ENCODE peak calls at places on chromosomes 7 and 10, in five cellular contexts. One of them, this sample, is unnamed.

GRCh38 chr10:110002801-110003523 is 4.8 kb upstream of the ADD3 start:
- DNase-seq in hypothalamus: no peak
- DNase-seq in Caco-2: peak
- DNase-seq in dorsolateral prefrontal cortex: no peak
- DNase-seq in MM.1S: no peak
- DNase-seq in this sample: no peak

GRCh38 chr7:112520787-112521186 is 40.0 kb downstream of the LSMEM1 start:
- DNase-seq in dorsolateral prefrontal cortex: no peak
- DNase-seq in Caco-2: no peak
- DNase-seq in MM.1S: no peak
- DNase-seq in hypothalamus: no peak
- DNase-seq in this sample: no peak

GRCh38 chr10:33134011-33134751 is 176.2 kb upstream of the ITGB1 start:
- DNase-seq in hypothalamus: no peak
- DNase-seq in Caco-2: no peak
- DNase-seq in dorsolateral prefrontal cortex: no peak
- DNase-seq in MM.1S: no peak
- DNase-seq in this sample: no peak

GRCh38 chr7:81515009-81515408 is 254.8 kb downstream of the HGF start:
- DNase-seq in dorsolateral prefrontal cortex: no peak
- DNase-seq in Caco-2: no peak
- DNase-seq in hypothalamus: no peak
- DNase-seq in MM.1S: no peak
- DNase-seq in this sample: no peak

GRCh38 chr10:3197354-3198003 is 24.9 kb upstream of the PITRM1 start:
- DNase-seq in MM.1S: peak
- DNase-seq in Caco-2: peak
- DNase-seq in dorsolateral prefrontal cortex: peak
- DNase-seq in hypothalamus: peak
- DNase-seq in this sample: no peak

GRCh38 chr10:100528123-100528884 is 1.4 kb downstream of the NDUFB8 start:
- DNase-seq in Caco-2: no peak
- DNase-seq in dorsolateral prefrontal cortex: no peak
- DNase-seq in hypothalamus: no peak
- DNase-seq in MM.1S: no peak
- DNase-seq in this sample: no peak

GRCh38 chr10:104333728-104334373 is 4.4 kb downstream of the ITPRIP start:
- DNase-seq in Caco-2: no peak
- DNase-seq in MM.1S: no peak
- DNase-seq in dorsolateral prefrontal cortex: no peak
- DNase-seq in hypothalamus: no peak
- DNase-seq in this sample: no peak

GRCh38 chr10:86876748-86877147 is 80.7 kb downstream of the MMRN2 start:
- DNase-seq in dorsolateral prefrontal cortex: no peak
- DNase-seq in Caco-2: no peak
- DNase-seq in MM.1S: no peak
- DNase-seq in hypothalamus: no peak
- DNase-seq in this sample: no peak

GRCh38 chr7:111308691-111309090 is 217.8 kb downstream of the LRRN3 start:
- DNase-seq in MM.1S: no peak
- DNase-seq in dorsolateral prefrontal cortex: no peak
- DNase-seq in hypothalamus: no peak
- DNase-seq in Caco-2: no peak
- DNase-seq in this sample: no peak

GRCh38 chr10:52485486-52485885 is 171.4 kb downstream of the DKK1 start:
- DNase-seq in dorsolateral prefrontal cortex: no peak
- DNase-seq in Caco-2: no peak
- DNase-seq in hypothalamus: no peak
- DNase-seq in MM.1S: no peak
- DNase-seq in this sample: no peak

GRCh38 chr7:1233328-1234048 is 816 bp downstream of the UNCX start:
- DNase-seq in dorsolateral prefrontal cortex: no peak
- DNase-seq in hypothalamus: no peak
- DNase-seq in Caco-2: no peak
- DNase-seq in MM.1S: no peak
- DNase-seq in this sample: no peak

GRCh38 chr7:140230517-140230861 is 53.7 kb upstream of the KDM7A start:
- DNase-seq in Caco-2: no peak
- DNase-seq in hypothalamus: no peak
- DNase-seq in MM.1S: peak
- DNase-seq in dorsolateral prefrontal cortex: no peak
- DNase-seq in this sample: no peak

GRCh38 chr10:118818621-118819221 is 64.0 kb upstream of the CACUL1 start:
- DNase-seq in dorsolateral prefrontal cortex: no peak
- DNase-seq in hypothalamus: peak
- DNase-seq in MM.1S: no peak
- DNase-seq in Caco-2: no peak
- DNase-seq in this sample: peak

GRCh38 chr10:110977662-110978061 is 58.3 kb downstream of the SHOC2 start:
- DNase-seq in MM.1S: no peak
- DNase-seq in dorsolateral prefrontal cortex: no peak
- DNase-seq in hypothalamus: no peak
- DNase-seq in Caco-2: no peak
- DNase-seq in this sample: no peak

GRCh38 chr7:151568951-151569652 is 49.4 kb upstream of the RHEB start:
- DNase-seq in hypothalamus: no peak
- DNase-seq in Caco-2: no peak
- DNase-seq in dorsolateral prefrontal cortex: no peak
- DNase-seq in MM.1S: no peak
- DNase-seq in this sample: no peak

This sample was measured in C1 segment of cervical spinal cord.